ENCODE peak calls at places on chromosome 10, in seven cellular contexts. T, Z, K, C, M, R and Y are unnamed samples.

GRCh38 chr10:3408603-3409365 is 236.2 kb upstream of the PITRM1 start:
- DNase-seq in T (no peak), Z (no peak), K (no peak), C (no peak), M (no peak), R (no peak), Y (no peak)

GRCh38 chr10:30784896-30785605 is 155.5 kb upstream of the LYZL2 start:
- DNase-seq in T (peak), Z (peak), K (peak), C (peak), M (peak), R (peak), Y (no peak)

GRCh38 chr10:23046032-23046431 is 49.3 kb upstream of the MSRB2 start:
- DNase-seq in T (no peak), Z (no peak), K (no peak), C (no peak), M (no peak), R (no peak), Y (no peak)

GRCh38 chr10:119252051-119252465 is 44.7 kb downstream of the GRK5 start:
- DNase-seq in T (no peak), Z (no peak), K (no peak), C (no peak), M (no peak), R (no peak), Y (no peak)

GRCh38 chr10:29874604-29875269 is 184.6 kb downstream of the JCAD start:
- DNase-seq in T (no peak), Z (no peak), K (no peak), C (no peak), M (no peak), R (peak), Y (no peak)

GRCh38 chr10:15860692-15861201 is 440 bp upstream of the MINDY3 start:
- DNase-seq in T (no peak), Z (no peak), K (no peak), C (no peak), M (no peak), R (no peak), Y (no peak)

GRCh38 chr10:84317174-84317573 is 11.2 kb upstream of the CCSER2 start:
- DNase-seq in T (no peak), Z (no peak), K (no peak), C (no peak), M (no peak), R (no peak), Y (no peak)

GRCh38 chr10:95414016-95414830 is 123.4 kb upstream of the PDLIM1 start:
- DNase-seq in T (no peak), Z (no peak), K (no peak), C (no peak), M (no peak), R (no peak), Y (no peak)

GRCh38 chr10:124001391-124002260 is 91.8 kb downstream of the CHST15 start:
- DNase-seq in T (no peak), Z (peak), K (no peak), C (no peak), M (no peak), R (no peak), Y (peak)

GRCh38 chr10:132624847-132625839 is 87.6 kb downstream of the INPP5A start:
- DNase-seq in T (no peak), Z (peak), K (no peak), C (no peak), M (no peak), R (no peak), Y (peak)

GRCh38 chr10:45000764-45001381 is at the start of gene ZNF22:
- DNase-seq in T (peak), Z (peak), K (peak), C (no peak), M (no peak), R (peak), Y (no peak)

GRCh38 chr10:124266468-124267230 is 152.1 kb downstream of the OAT start:
- DNase-seq in T (no peak), Z (no peak), K (no peak), C (no peak), M (no peak), R (no peak), Y (peak)

GRCh38 chr10:33819206-33819605 is 484.7 kb upstream of the NRP1 start:
- DNase-seq in T (no peak), Z (no peak), K (no peak), C (no peak), M (no peak), R (no peak), Y (no peak)

GRCh38 chr10:19096674-19097073 is 48.1 kb downstream of the MALRD1 start:
- DNase-seq in T (no peak), Z (no peak), K (no peak), C (no peak), M (no peak), R (no peak), Y (no peak)

GRCh38 chr10:93751832-93752231 is 5.9 kb upstream of the LGI1 start:
- DNase-seq in T (no peak), Z (no peak), K (peak), C (no peak), M (peak), R (no peak), Y (no peak)

GRCh38 chr10:49044293-49045217 is 70.8 kb downstream of the VSTM4 start:
- DNase-seq in T (no peak), Z (no peak), K (no peak), C (no peak), M (no peak), R (no peak), Y (no peak)

GRCh38 chr10:106567629-106568028 is 596.9 kb downstream of the SORCS1 start:
- DNase-seq in T (no peak), Z (no peak), K (no peak), C (no peak), M (no peak), R (no peak), Y (no peak)

GRCh38 chr10:78474743-78475142 is 441.1 kb downstream of the RPS24 start:
- DNase-seq in T (no peak), Z (no peak), K (no peak), C (no peak), M (no peak), R (no peak), Y (no peak)

GRCh38 chr10:3651969-3652653 is 132.9 kb downstream of the KLF6 start:
- DNase-seq in T (no peak), Z (no peak), K (no peak), C (no peak), M (no peak), R (no peak), Y (no peak)

GRCh38 chr10:124035928-124036558 is 57.4 kb downstream of the CHST15 start:
- DNase-seq in T (peak), Z (no peak), K (peak), C (no peak), M (peak), R (peak), Y (no peak)

GRCh38 chr10:48623607-48624132 is 18.8 kb upstream of the ARHGAP22 start:
- DNase-seq in T (no peak), Z (no peak), K (no peak), C (no peak), M (peak), R (peak), Y (no peak)

GRCh38 chr10:27981744-27982143 is 17.1 kb downstream of the ODAD2 start:
- DNase-seq in T (no peak), Z (no peak), K (no peak), C (no peak), M (no peak), R (no peak), Y (no peak)